ENCODE peak calls at places on chromosomes 4 and X, in eight cellular contexts. M is lower leg skin, O is gastrocnemius medialis, B is HCT116, Y is testis, U is NB4, K is uterus, E is erythroblast. N is an unnamed sample.

GRCh38 chr4:110130578-110131358 is 67.6 kb downstream of the ELOVL6 start:
- DNase-seq in M (no peak), O (no peak), B (no peak), Y (no peak), U (no peak), K (no peak), E (peak), N (no peak)

GRCh38 chr4:24730256-24731001 is 64.9 kb upstream of the SOD3 start:
- DNase-seq in M (peak), O (peak), B (no peak), Y (no peak), U (no peak), K (peak), E (no peak), N (no peak)

GRCh38 chrX:72545990-72546389 is 26.7 kb downstream of the HDAC8 start:
- DNase-seq in M (no peak), O (no peak), B (no peak), Y (no peak), U (no peak), K (no peak), E (no peak), N (no peak)

GRCh38 chr4:89829470-89830138 is 7.4 kb downstream of the SNCA start:
- DNase-seq in M (no peak), O (no peak), B (no peak), Y (no peak), U (peak), K (no peak), E (peak), N (no peak)

GRCh38 chr4:151358266-151358665 is 32.9 kb upstream of the SH3D19 start:
- DNase-seq in M (no peak), O (no peak), B (no peak), Y (no peak), U (no peak), K (no peak), E (no peak), N (no peak)

GRCh38 chr4:112504807-112505206 is 11.2 kb downstream of the NEUROG2 start:
- DNase-seq in M (no peak), O (no peak), B (no peak), Y (no peak), U (no peak), K (no peak), E (no peak), N (no peak)

GRCh38 chrX:150253946-150254615 is 109.0 kb upstream of the MAMLD1 start:
- DNase-seq in M (peak), O (no peak), B (no peak), Y (no peak), U (no peak), K (no peak), E (no peak), N (no peak)

GRCh38 chrX:41716217-41716616 is 7.8 kb upstream of the GPR82 start:
- DNase-seq in M (no peak), O (no peak), B (no peak), Y (no peak), U (no peak), K (no peak), E (no peak), N (no peak)

GRCh38 chr4:142566243-142566642 is 279.9 kb downstream of the INPP4B start:
- DNase-seq in M (no peak), O (no peak), B (no peak), Y (no peak), U (no peak), K (no peak), E (no peak), N (no peak)

GRCh38 chrX:38225093-38225492 is 4.4 kb upstream of the SRPX start:
- DNase-seq in M (no peak), O (no peak), B (no peak), Y (no peak), U (no peak), K (no peak), E (no peak), N (no peak)

GRCh38 chr4:184444953-184445309 is 29.4 kb downstream of the IRF2 start:
- DNase-seq in M (no peak), O (no peak), B (no peak), Y (peak), U (no peak), K (no peak), E (no peak), N (no peak)

GRCh38 chrX:133749370-133749769 is 236.0 kb downstream of the GPC3 start:
- DNase-seq in M (no peak), O (no peak), B (no peak), Y (no peak), U (no peak), K (no peak), E (no peak), N (no peak)

GRCh38 chr4:65538571-65538970 is 131.7 kb downstream of the EPHA5 start:
- DNase-seq in M (no peak), O (no peak), B (no peak), Y (no peak), U (no peak), K (no peak), E (no peak), N (no peak)

GRCh38 chrX:97065066-97065465 is 181.4 kb downstream of the RPA4 start:
- DNase-seq in M (no peak), O (no peak), B (no peak), Y (no peak), U (no peak), K (no peak), E (peak), N (no peak)

GRCh38 chrX:103918050-103918449 is 44.4 kb upstream of the TMSB15B start:
- DNase-seq in M (no peak), O (no peak), B (peak), Y (peak), U (peak), K (peak), E (peak), N (peak)

GRCh38 chr4:86961605-86962295 is 26.9 kb downstream of the AFF1 start:
- DNase-seq in M (no peak), O (no peak), B (no peak), Y (no peak), U (peak), K (no peak), E (peak), N (no peak)

GRCh38 chr4:14265651-14266050 is 638.1 kb upstream of the BOD1L1 start:
- DNase-seq in M (no peak), O (no peak), B (no peak), Y (no peak), U (no peak), K (no peak), E (no peak), N (no peak)

GRCh38 chr4:180234730-180235129 is 2008.5 kb upstream of the TENM3 start:
- DNase-seq in M (no peak), O (no peak), B (no peak), Y (no peak), U (peak), K (no peak), E (no peak), N (no peak)

GRCh38 chrX:15151267-15152196 is 118.4 kb downstream of the ASB9 start:
- DNase-seq in M (no peak), O (no peak), B (no peak), Y (no peak), U (no peak), K (no peak), E (no peak), N (no peak)

GRCh38 chr4:105837037-105837436 is 58.2 kb upstream of the NPNT start:
- DNase-seq in M (no peak), O (no peak), B (no peak), Y (no peak), U (no peak), K (no peak), E (no peak), N (no peak)

GRCh38 chr4:122090989-122091388 is 61.1 kb upstream of the BLTP1 start:
- DNase-seq in M (no peak), O (no peak), B (no peak), Y (no peak), U (no peak), K (no peak), E (no peak), N (no peak)

GRCh38 chr4:87853108-87853507 is 20.3 kb downstream of the MEPE start:
- DNase-seq in M (no peak), O (no peak), B (peak), Y (no peak), U (peak), K (no peak), E (peak), N (no peak)

GRCh38 chr4:37602454-37603069 is 83.6 kb downstream of the RELL1 start:
- DNase-seq in M (no peak), O (no peak), B (no peak), Y (no peak), U (no peak), K (no peak), E (no peak), N (no peak)

GRCh38 chr4:51907001-51907669 is 64.2 kb downstream of the DCUN1D4 start:
- DNase-seq in M (no peak), O (no peak), B (no peak), Y (no peak), U (no peak), K (no peak), E (no peak), N (no peak)

GRCh38 chr4:38106301-38106700 is 146.1 kb downstream of the PTTG2 start:
- DNase-seq in M (no peak), O (no peak), B (no peak), Y (no peak), U (no peak), K (no peak), E (no peak), N (no peak)

GRCh38 chr4:8648816-8649630 is 56.5 kb downstream of the CPZ start:
- DNase-seq in M (peak), O (no peak), B (no peak), Y (no peak), U (no peak), K (peak), E (no peak), N (no peak)

GRCh38 chr4:48341776-48342558 is 638 bp downstream of the SLAIN2 start:
- DNase-seq in M (peak), O (peak), B (no peak), Y (peak), U (peak), K (peak), E (peak), N (no peak)

DNA sequence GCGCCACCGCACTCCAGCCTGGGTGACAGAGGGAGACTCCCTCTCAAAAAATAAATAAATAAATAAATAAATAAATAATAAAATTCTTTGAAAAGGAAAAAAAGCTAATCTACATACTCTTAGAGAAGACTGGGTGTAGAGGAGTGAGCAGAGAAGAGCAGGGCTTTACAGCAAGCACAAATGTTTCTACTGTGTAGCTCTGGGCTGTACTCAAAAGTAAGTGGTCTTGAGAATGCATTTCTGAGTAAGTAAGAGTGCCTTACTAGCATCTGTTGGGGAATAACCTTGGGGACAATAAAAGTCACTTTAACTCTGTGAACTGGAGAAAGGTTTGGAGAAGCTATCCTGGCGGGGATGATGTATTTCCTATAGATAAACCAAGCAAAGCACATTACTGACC is 185.8 kb downstream of the WDFY3 start:
- DNase-seq in M (no peak), O (no peak), B (no peak), Y (no peak), U (no peak), K (no peak), E (no peak), N (no peak)
- TF ChIP-seq POLR2A in M (no peak), O (no peak), B (no peak), Y (no peak), U (no peak), K (no peak), E (no peak), N (no peak)

DNA sequence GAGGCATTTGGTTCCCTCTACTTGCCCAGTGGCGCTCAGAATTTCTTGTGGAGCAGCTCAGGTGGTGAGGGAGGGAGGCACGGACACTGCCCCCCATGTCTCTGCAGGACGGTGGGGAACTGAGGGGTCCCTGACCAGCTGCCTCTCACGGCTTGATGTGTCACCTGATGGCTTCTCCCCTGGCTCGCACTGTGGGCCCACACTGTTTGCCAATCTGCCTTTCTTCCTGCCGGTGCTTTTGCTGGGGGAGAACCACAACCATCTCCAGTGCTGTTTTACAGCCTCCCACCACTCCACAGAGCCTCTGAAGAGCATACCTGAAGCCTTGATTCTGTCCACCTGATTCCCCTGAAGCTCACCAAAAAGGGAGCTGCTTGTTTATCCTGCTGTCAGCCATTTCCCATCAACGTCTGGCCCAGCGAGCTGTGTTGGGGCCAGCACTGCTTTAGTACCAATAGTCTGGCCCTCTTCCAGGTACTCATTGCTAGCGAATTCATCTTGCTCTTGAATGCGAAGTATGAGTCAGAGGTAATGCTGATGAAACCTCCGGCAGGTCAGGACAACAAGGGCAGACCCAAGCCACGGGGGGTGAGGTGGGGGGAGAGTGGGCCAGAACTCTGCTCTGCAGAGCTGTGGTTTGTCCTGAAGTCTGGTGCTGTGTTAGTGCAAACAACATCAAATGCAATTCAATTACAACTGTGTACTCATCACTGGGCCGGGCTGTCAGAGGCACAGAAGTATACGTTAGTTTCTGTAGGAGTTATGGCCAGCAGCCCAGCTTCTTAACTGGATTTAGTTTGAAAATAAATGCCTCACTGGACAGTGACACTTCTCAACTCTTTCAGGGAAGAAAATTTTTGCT is 208.3 kb upstream of the JADE1 start:
- DNase-seq in M (no peak), O (peak), B (peak), Y (peak), U (peak), K (peak), E (peak), N (peak)
- TF ChIP-seq POLR2A in M (no peak), O (no peak), B (peak), Y (no peak), U (no peak), K (no peak), E (no peak), N (no peak)

GRCh38 chr4:76706581-76706980 is 191.4 kb downstream of the SOWAHB start:
- DNase-seq in M (no peak), O (no peak), B (no peak), Y (no peak), U (no peak), K (no peak), E (no peak), N (no peak)
- TF ChIP-seq POLR2A in M (no peak), O (no peak), B (no peak), Y (no peak), U (no peak), K (no peak), E (no peak), N (no peak)

GRCh38 chrX:68832516-68833447 is 4.0 kb downstream of the EFNB1 start:
- DNase-seq in M (peak), O (peak), B (no peak), Y (no peak), U (no peak), K (peak), E (no peak), N (no peak)

GRCh38 chrX:68833448-68833805 is 4.6 kb downstream of the EFNB1 start:
- DNase-seq in M (peak), O (no peak), B (no peak), Y (no peak), U (no peak), K (peak), E (no peak), N (no peak)

GRCh38 chrX:68830486-68831404 is 1.9 kb downstream of the EFNB1 start:
- DNase-seq in M (peak), O (no peak), B (no peak), Y (no peak), U (no peak), K (peak), E (no peak), N (no peak)

GRCh38 chrX:68831405-68832100 is 2.7 kb downstream of the EFNB1 start:
- DNase-seq in M (peak), O (no peak), B (no peak), Y (no peak), U (peak), K (peak), E (no peak), N (no peak)

GRCh38 chrX:68832101-68832416 is 3.2 kb downstream of the EFNB1 start:
- DNase-seq in M (peak), O (peak), B (no peak), Y (peak), U (peak), K (peak), E (no peak), N (no peak)
- TF ChIP-seq POLR2A in M (no peak), O (no peak), B (no peak), Y (no peak), U (no peak), K (no peak), E (no peak), N (no peak)

GRCh38 chr4:118353452-118353851 is 649 bp upstream of the PRSS12 start:
- DNase-seq in M (no peak), O (no peak), B (no peak), Y (peak), U (peak), K (no peak), E (no peak), N (no peak)

GRCh38 chr4:118350961-118351360 is 1.8 kb downstream of the PRSS12 start:
- DNase-seq in M (no peak), O (no peak), B (no peak), Y (no peak), U (no peak), K (no peak), E (no peak), N (no peak)

GRCh38 chr4:118351851-118352827 is 664 bp downstream of the PRSS12 start:
- DNase-seq in M (peak), O (no peak), B (peak), Y (peak), U (peak), K (no peak), E (peak), N (no peak)

GRCh38 chr4:118354913-118355312 is 2.1 kb upstream of the PRSS12 start:
- DNase-seq in M (no peak), O (no peak), B (no peak), Y (no peak), U (peak), K (no peak), E (no peak), N (no peak)

GRCh38 chr4:118352843-118353373 is at the start of gene PRSS12:
- DNase-seq in M (peak), O (no peak), B (peak), Y (peak), U (peak), K (peak), E (peak), N (peak)
- TF ChIP-seq POLR2A in M (no peak), O (no peak), B (no peak), Y (no peak), U (no peak), K (no peak), E (no peak), N (peak)

GRCh38 chr4:94739741-94740140 is 18.0 kb upstream of the BMPR1B start:
- DNase-seq in M (no peak), O (no peak), B (no peak), Y (no peak), U (no peak), K (no peak), E (no peak), N (no peak)
- TF ChIP-seq POLR2A in M (no peak), O (no peak), B (no peak), Y (no peak), U (no peak), K (no peak), E (no peak), N (no peak)

GRCh38 chr4:3179126-3179706 is 69.7 kb upstream of the MSANTD1 start:
- DNase-seq in M (no peak), O (no peak), B (no peak), Y (no peak), U (no peak), K (no peak), E (no peak), N (no peak)
- TF ChIP-seq POLR2A in M (no peak), O (no peak), B (no peak), Y (no peak), U (no peak), K (no peak), E (no peak), N (no peak)

GRCh38 chr4:5712517-5712916 is 1.5 kb downstream of the EVC start:
- DNase-seq in M (no peak), O (no peak), B (no peak), Y (no peak), U (no peak), K (no peak), E (no peak), N (peak)
- TF ChIP-seq POLR2A in M (no peak), O (no peak), B (no peak), Y (no peak), U (no peak), K (no peak), E (no peak), N (no peak)

GRCh38 chr4:155571184-155571944 is 95.3 kb upstream of the GUCY1A1 start:
- DNase-seq in M (no peak), O (no peak), B (no peak), Y (no peak), U (no peak), K (no peak), E (no peak), N (no peak)

GRCh38 chr4:155569471-155569870 is 97.2 kb upstream of the GUCY1A1 start:
- DNase-seq in M (no peak), O (no peak), B (no peak), Y (no peak), U (no peak), K (no peak), E (no peak), N (no peak)

GRCh38 chr4:155572106-155572703 is 94.4 kb upstream of the GUCY1A1 start:
- DNase-seq in M (no peak), O (no peak), B (no peak), Y (no peak), U (no peak), K (no peak), E (no peak), N (no peak)

GRCh38 chr4:155569960-155570515 is 96.6 kb upstream of the GUCY1A1 start:
- DNase-seq in M (no peak), O (no peak), B (no peak), Y (no peak), U (no peak), K (no peak), E (no peak), N (no peak)

DNA sequence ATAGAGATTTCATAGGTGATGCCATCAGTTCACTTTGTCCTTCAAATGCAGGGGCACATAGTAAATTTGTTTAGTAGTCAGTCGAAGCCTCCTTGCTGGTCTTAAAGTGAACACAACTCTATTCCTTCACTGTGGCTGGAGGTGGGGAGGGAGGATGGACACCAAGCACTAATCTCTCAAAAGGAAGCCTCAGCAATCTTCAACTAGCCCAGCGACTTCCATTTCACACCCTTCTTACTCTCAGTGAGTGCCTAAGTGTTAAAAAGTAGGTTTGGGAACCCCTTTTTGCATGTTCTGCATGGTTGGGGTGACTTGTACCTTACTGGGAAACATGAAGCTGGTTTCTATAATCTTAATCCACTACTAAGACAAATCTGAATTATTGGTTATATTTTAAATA is 96.0 kb upstream of the GUCY1A1 start:
- DNase-seq in M (no peak), O (no peak), B (no peak), Y (no peak), U (no peak), K (no peak), E (no peak), N (no peak)
- TF ChIP-seq POLR2A in M (no peak), O (no peak), B (no peak), Y (no peak), U (no peak), K (no peak), E (no peak), N (no peak)

N was measured in H54.